ENCODE peak calls at places on chromosomes 5 and 9, in five cellular contexts. G is thoracic aorta, U is GM23338, E is body of pancreas, M is fibroblast of lung. X is an unnamed sample. For H3K4me1, the result is how much of the 10 kb centered on the place peaks cover.

GRCh38 chr5:43190755-43191603 is 1.0 kb upstream of the NIM1K start:
- DNase-seq in E (no peak), G (no peak), M (peak), U (no peak), X (no peak)

GRCh38 chr5:39533749-39534148 is 109.0 kb upstream of the DAB2 start:
- DNase-seq in G (no peak), E (no peak), M (no peak), U (no peak), X (no peak)

GRCh38 chr9:134127065-134127580 is 8.8 kb upstream of the WDR5 start:
- DNase-seq in E (no peak), G (no peak), U (no peak), M (no peak), X (no peak)

GRCh38 chr9:135494791-135495559 is 5.5 kb upstream of the MRPS2 start:
- DNase-seq in M (no peak), E (no peak), G (no peak), U (no peak), X (no peak)

GRCh38 chr5:78016831-78017529 is 240.8 kb upstream of the TBCA start:
- DNase-seq in G (no peak), E (no peak), M (no peak), U (peak), X (no peak)

GRCh38 chr5:6847896-6848295 is 134.7 kb downstream of the TENT4A start:
- DNase-seq in M (no peak), U (no peak), G (no peak), E (no peak), X (no peak)

GRCh38 chr5:108637110-108637509 is 110.6 kb upstream of the FER start:
- DNase-seq in M (peak), U (no peak), G (no peak), E (no peak), X (no peak)

GRCh38 chr9:18601956-18602355 is 128.0 kb downstream of the ADAMTSL1 start:
- DNase-seq in M (peak), E (no peak), U (no peak), G (no peak), X (no peak)

GRCh38 chr9:37639109-37639748 is 11.5 kb upstream of the FRMPD1 start:
- DNase-seq in U (no peak), M (peak), E (no peak), G (no peak), X (no peak)

GRCh38 chr5:143355710-143356109 is 47.8 kb downstream of the NR3C1 start:
- DNase-seq in E (peak), G (no peak), U (no peak), M (peak), X (peak)

GRCh38 chr5:133977858-133978257 is 9.4 kb upstream of the C5orf15 start:
- DNase-seq in G (no peak), E (no peak), M (peak), U (no peak), X (no peak)

GRCh38 chr5:124705577-124705976 is 40.9 kb downstream of the ZNF608 start:
- DNase-seq in E (no peak), G (no peak), U (no peak), M (no peak), X (no peak)

GRCh38 chr5:51380603-51381207 is 2.5 kb upstream of the ISL1 start:
- DNase-seq in M (no peak), E (peak), G (no peak), U (peak), X (no peak)

GRCh38 chr9:133563286-133564213 is 29.0 kb downstream of the ADAMTSL2 start:
- DNase-seq in E (no peak), M (no peak), G (no peak), U (no peak), X (peak)

GRCh38 chr9:85610074-85610855 is 131.5 kb downstream of the AGTPBP1 start:
- DNase-seq in G (no peak), U (peak), M (peak), E (peak), X (no peak)

GRCh38 chr5:73633060-73633459 is 7.1 kb downstream of the ARHGEF28 start:
- DNase-seq in M (no peak), G (no peak), E (no peak), U (peak), X (no peak)

GRCh38 chr9:136171009-136171800 is 33.7 kb downstream of the LHX3 start:
- DNase-seq in M (no peak), G (no peak), E (peak), U (peak), X (no peak)

GRCh38 chr5:109885205-109885604 is 195.5 kb downstream of the MAN2A1 start:
- DNase-seq in E (no peak), U (no peak), M (no peak), G (no peak), X (no peak)

GRCh38 chr5:2729189-2729588 is 22.3 kb downstream of the IRX2 start:
- DNase-seq in U (no peak), E (no peak), G (no peak), M (no peak), X (no peak)

GRCh38 chr5:141858084-141858765 is 20.0 kb downstream of the PCDH1 start:
- DNase-seq in G (no peak), U (peak), M (no peak), E (no peak), X (no peak)

GRCh38 chr5:89213584-89213983 is 330.6 kb upstream of the MEF2C start:
- DNase-seq in M (peak), U (no peak), G (no peak), E (peak), X (no peak)

GRCh38 chr9:38066907-38067610 is 2.0 kb downstream of the SHB start:
- DNase-seq in E (peak), G (peak), U (peak), M (peak), X (peak)

GRCh38 chr5:88677502-88677901 is 205.5 kb downstream of the MEF2C start:
- DNase-seq in E (no peak), U (no peak), G (no peak), M (peak), X (no peak)

GRCh38 chr5:37888476-37888875 is 48.6 kb upstream of the GDNF start:
- DNase-seq in U (no peak), E (no peak), G (no peak), M (peak), X (no peak)

GRCh38 chr9:87498046-87498815 is 564 bp downstream of the DAPK1 start:
- DNase-seq in M (peak), E (peak), G (no peak), U (peak), X (no peak)

GRCh38 chr5:149614034-149614907 is 33.0 kb downstream of the ARHGEF37 start:
- DNase-seq in E (no peak), M (no peak), G (no peak), U (no peak), X (no peak)

GRCh38 chr9:13787234-13787833 is 507.8 kb upstream of the MPDZ start:
- DNase-seq in G (no peak), U (no peak), M (peak), E (no peak), X (peak)

GRCh38 chr9:21558079-21558478 is 76.0 kb upstream of the IFNE start:
- DNase-seq in M (no peak), U (no peak), E (no peak), G (no peak), X (no peak)

GRCh38 chr5:98581416-98581999 is 192.0 kb upstream of the RGMB start:
- DNase-seq in G (no peak), M (peak), U (no peak), E (no peak), X (no peak)

GRCh38 chr9:107869111-107869510 is 379.5 kb upstream of the KLF4 start:
- DNase-seq in U (no peak), G (no peak), E (no peak), M (no peak), X (no peak)

GRCh38 chr5:38249812-38250211 is 8.5 kb upstream of the EGFLAM start:
- DNase-seq in M (no peak), U (no peak), E (no peak), G (no peak), X (no peak)

GRCh38 chr5:158463971-158464370 is 605.0 kb upstream of the CLINT1 start:
- DNase-seq in E (peak), G (no peak), M (no peak), U (no peak), X (peak)

GRCh38 chr9:101463397-101463796 is 27.8 kb upstream of the ALDOB start:
- DNase-seq in U (no peak), M (peak), G (no peak), E (no peak), X (no peak)

GRCh38 chr9:112061152-112061740 is 113.9 kb downstream of the SUSD1 start:
- DNase-seq in E (peak), M (peak), G (peak), U (no peak), X (peak)

GRCh38 chr5:758698-759053 is 25.9 kb downstream of the ZDHHC11B start:
- DNase-seq in G (no peak), E (no peak), U (no peak), M (no peak), X (no peak)
- H3K27ac ChIP-seq in G (no peak), E (peak), U (no peak), M (no peak), X (peak)

DNA sequence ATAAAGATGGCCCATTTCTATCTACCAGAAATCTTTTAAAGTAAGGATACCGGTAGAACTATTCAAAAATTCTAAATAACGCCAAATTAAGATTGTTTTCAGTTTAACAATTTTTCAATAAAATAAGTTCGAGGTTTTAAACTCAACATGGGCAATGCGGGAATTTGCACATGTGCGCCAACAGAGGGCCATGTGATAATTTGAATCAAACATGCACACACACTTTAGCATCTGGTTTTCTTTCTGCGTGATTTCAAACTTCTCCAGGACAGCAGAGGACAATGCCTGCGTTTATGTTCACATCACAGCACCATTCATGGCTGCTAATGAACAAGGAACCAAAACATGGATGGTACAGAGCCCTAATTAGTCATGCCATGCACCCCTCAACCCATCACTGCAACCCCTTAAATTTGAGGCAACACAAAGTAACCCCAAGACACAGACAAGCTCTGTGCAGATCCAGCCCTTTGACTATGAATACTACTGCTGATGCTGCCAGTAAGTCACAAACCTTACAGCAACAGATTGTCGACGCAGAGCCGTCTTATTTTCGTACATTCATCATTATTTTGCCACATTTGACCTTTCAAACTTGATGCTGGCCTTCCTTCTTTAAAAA is 2.8 kb downstream of the SHC3 start:
- DNase-seq in E (peak), U (no peak), M (peak), G (no peak), X (no peak)
- TF ChIP-seq CTCF in E (no peak), U (no peak), M (no peak), G (no peak), X (no peak)

GRCh38 chr9:70413798-70414775 is at the start of gene KLF9:
- DNase-seq in U (peak), E (peak), G (peak), M (peak), X (peak)
- H3K4me1 ChIP-seq in U (under half), E (half or more), G (under half), M (under half), X (under half)

GRCh38 chr5:137486707-137487106 is 12.4 kb downstream of the SPOCK1 start:
- DNase-seq in M (peak), E (no peak), U (no peak), G (no peak), X (no peak)

GRCh38 chr5:137491121-137491520 is 8.0 kb downstream of the SPOCK1 start:
- DNase-seq in U (no peak), M (peak), E (no peak), G (no peak), X (no peak)

GRCh38 chr5:137488516-137488915 is 10.6 kb downstream of the SPOCK1 start:
- DNase-seq in M (no peak), E (no peak), U (peak), G (no peak), X (no peak)

GRCh38 chr5:137488974-137489373 is 10.2 kb downstream of the SPOCK1 start:
- DNase-seq in M (no peak), G (no peak), U (no peak), E (no peak), X (no peak)

DNA sequence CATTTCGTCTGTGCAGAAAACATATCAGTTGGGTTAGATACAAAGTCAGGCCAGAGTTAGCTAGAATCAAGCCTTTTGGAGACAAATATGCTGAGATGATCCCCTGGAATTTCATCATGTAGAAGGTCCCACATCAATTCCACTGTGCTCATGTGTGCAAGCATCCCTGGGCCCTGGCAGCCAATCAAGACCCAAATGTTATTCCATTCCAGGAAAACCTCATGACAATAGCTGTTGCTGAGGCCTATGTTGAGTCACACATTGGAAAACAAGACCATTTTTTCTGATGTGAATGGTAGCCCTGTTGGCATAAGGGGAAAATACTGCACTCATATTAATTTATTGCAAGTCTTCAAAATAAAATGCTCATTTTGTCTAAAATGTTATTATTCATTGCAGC is 11.5 kb downstream of the SPOCK1 start:
- DNase-seq in G (no peak), E (peak), U (no peak), M (peak), X (peak)
- H3K27ac ChIP-seq in G (no peak), E (no peak), U (no peak), M (no peak), X (peak)

GRCh38 chr9:103789686-103790085 is 304.4 kb upstream of the SMC2 start:
- DNase-seq in G (no peak), U (peak), E (no peak), M (no peak), X (no peak)
- TF ChIP-seq CTCF in G (no peak), U (no peak), E (no peak), M (peak), X (no peak)

X was measured in gastrocnemius medialis.